ENCODE peak calls at places on chromosome 17, in five cellular contexts. D is esophagus squamous epithelium, F is RWPE2, O is OCI-LY7, L is keratinocyte. G is an unnamed sample.
A peak's percentile ranks its signal among the peaks of the same experiment; 100 is the strongest.

GRCh38 chr17:2563543-2563942 is 29.9 kb upstream of the PAFAH1B1 start:
- DNase-seq in L (no peak), D (no peak), O (no peak), F (no peak), G (no peak)

GRCh38 chr17:48594412-48595106 is 980 bp upstream of the HOXB5 start:
- DNase-seq in O (no peak), F (no peak), L (no peak), D (no peak), G (no peak)

GRCh38 chr17:72090108-72090507 is 30.7 kb upstream of the SOX9 start:
- DNase-seq in L (no peak), O (no peak), D (no peak), F (no peak), G (no peak)

GRCh38 chr17:42682400-42683384 is at the start of gene CNTNAP1:
- DNase-seq in F (no peak), O (no peak), L (no peak), D (no peak), G (no peak)

GRCh38 chr17:4789951-4790704 is 1.4 kb downstream of the GLTPD2 start:
- DNase-seq in D (peak; percentile 24), L (peak; percentile 77), F (peak; percentile 88), O (peak; percentile 90), G (peak; percentile 95)

GRCh38 chr17:40451420-40451819 is 8.2 kb downstream of the IGFBP4 start:
- DNase-seq in O (no peak), D (no peak), L (no peak), F (no peak), G (no peak)

GRCh38 chr17:4004517-4005295 is 40.5 kb upstream of the ATP2A3 start:
- DNase-seq in O (peak; percentile 72), D (no peak), L (no peak), F (no peak), G (no peak)

GRCh38 chr17:38891441-38891840 is 21.6 kb downstream of the LASP1 start:
- DNase-seq in O (no peak), L (no peak), D (no peak), F (no peak), G (no peak)

GRCh38 chr17:6505425-6506142 is 50.8 kb downstream of the PITPNM3 start:
- DNase-seq in L (no peak), O (no peak), D (no peak), F (no peak), G (no peak)

GRCh38 chr17:81396722-81397313 is 1.6 kb downstream of the BAHCC1 start:
- DNase-seq in O (no peak), F (no peak), L (no peak), D (no peak), G (no peak)

GRCh38 chr17:9002610-9003354 is 18.5 kb upstream of the NTN1 start:
- DNase-seq in D (no peak), O (no peak), L (no peak), F (no peak), G (no peak)

GRCh38 chr17:34892864-34893263 is 68.4 kb downstream of the CCT6B start:
- DNase-seq in D (no peak), L (no peak), F (no peak), O (peak; percentile 47), G (no peak)

GRCh38 chr17:28953444-28954118 is 2.3 kb upstream of the PHF12 start:
- DNase-seq in O (peak; percentile 70), D (no peak), F (no peak), L (no peak), G (no peak)

GRCh38 chr17:73432624-73433190 is 120.9 kb upstream of the CDC42EP4 start:
- DNase-seq in O (no peak), F (no peak), D (no peak), L (no peak), G (no peak)

GRCh38 chr17:21301593-21302550 is 17.4 kb downstream of the MAP2K3 start:
- DNase-seq in F (peak; percentile 72), O (no peak), L (no peak), D (no peak), G (no peak)

GRCh38 chr17:17507465-17508011 is 11.3 kb upstream of the RASD1 start:
- DNase-seq in F (peak; percentile 50), L (no peak), O (no peak), D (no peak), G (no peak)

GRCh38 chr17:42845918-42846593 is 1.7 kb downstream of the AOC2 start:
- DNase-seq in F (no peak), L (no peak), O (no peak), D (no peak), G (no peak)

GRCh38 chr17:20073056-20073979 is 64.2 kb downstream of the SPECC1 start:
- DNase-seq in F (no peak), D (no peak), O (no peak), L (no peak), G (no peak)

GRCh38 chr17:63930951-63931575 is 1.1 kb downstream of the CD79B start:
- DNase-seq in D (no peak), L (no peak), O (peak; percentile 83), F (peak; percentile 67), G (no peak)

DNA sequence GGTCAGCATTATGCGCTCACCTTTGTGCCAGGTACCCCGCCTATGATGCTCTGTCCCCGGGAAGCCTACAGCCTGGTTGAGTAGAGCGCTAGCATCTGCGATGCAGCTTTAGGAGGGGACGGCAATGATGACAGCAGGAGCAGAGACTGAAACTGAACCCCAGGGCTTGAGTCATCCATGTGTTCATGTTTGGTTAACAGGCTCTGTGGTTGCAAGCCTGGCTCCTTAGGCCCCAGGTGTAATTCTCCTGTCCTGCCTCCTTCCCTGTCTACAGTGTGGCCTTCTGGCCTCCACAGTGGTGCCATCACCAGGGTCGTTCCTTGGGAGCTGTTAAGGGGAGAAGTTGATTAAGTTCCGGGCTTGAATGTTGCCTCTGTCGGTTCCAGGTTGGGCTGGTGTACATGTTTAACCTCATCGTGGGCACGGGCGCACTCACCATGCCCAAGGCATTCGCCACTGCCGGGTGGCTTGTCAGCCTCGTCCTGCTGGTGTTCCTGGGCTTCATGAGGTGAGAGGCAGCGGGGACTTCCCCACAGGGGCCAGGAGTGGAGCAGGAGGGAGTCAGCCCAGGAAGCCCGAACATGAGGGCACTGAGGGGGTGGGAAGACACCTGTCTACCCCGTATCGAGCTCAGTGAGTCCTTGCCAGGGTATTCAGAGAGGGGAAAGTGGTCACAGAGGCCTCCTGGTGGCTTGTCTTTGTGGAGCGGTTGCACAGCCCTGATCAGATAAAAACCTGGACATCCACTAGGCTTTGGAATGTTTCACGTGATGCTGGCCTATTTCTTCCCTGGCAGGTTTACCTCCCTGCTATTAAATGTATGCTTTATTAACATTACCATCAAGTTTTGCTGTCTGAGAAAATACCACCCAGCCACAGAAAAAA is 9.2 kb upstream of the NAT9 start:
- DNase-seq in O (no peak), D (no peak), L (no peak), F (no peak), G (no peak)
- H3K27ac ChIP-seq in O (no peak overlapping the region), D (no peak overlapping the region), L (no peak overlapping the region), F (no peak overlapping the region), G (no peak overlapping the region)

DNA sequence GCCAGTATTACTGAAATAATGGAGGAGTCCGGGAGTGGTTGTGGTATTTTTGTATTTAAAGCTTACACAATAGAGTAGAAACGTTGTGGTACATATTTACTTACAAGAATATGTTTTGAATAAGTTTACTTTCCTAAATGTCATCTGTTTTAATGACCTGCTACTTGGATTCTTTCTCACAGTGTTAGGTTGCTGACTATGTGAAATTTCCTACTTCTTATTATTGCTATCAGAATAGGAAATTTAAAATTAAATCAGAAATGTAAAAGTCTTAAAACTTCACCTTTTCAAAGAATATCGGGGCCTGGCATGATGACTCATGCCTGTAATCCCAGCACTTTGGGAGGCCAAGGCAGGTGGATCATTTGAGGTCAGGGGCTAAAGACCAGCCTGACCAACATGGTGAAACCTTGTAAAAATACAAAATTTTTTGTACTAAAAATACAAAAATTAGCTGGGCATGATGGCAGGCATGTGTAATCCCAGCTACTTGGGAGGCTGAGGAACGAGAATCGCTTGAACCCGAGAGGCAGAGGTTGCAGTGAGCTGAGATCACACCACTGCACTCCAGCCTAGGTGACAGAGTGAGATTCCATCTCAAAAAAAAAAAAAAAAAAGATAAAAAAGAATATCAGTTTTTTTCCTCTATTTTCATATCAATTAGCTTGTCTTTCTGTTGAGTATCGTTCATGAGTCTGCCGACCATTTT is 77.8 kb downstream of the VMP1 start:
- DNase-seq in O (no peak), F (no peak), L (no peak), D (no peak), G (no peak)
- H3K27ac ChIP-seq in O (peak overlapping the region; percentile 90), F (peak overlapping the region; percentile 100), L (peak overlapping the region; percentile 96), D (peak overlapping the region; percentile 95), G (peak overlapping the region; percentile 99)

DNA sequence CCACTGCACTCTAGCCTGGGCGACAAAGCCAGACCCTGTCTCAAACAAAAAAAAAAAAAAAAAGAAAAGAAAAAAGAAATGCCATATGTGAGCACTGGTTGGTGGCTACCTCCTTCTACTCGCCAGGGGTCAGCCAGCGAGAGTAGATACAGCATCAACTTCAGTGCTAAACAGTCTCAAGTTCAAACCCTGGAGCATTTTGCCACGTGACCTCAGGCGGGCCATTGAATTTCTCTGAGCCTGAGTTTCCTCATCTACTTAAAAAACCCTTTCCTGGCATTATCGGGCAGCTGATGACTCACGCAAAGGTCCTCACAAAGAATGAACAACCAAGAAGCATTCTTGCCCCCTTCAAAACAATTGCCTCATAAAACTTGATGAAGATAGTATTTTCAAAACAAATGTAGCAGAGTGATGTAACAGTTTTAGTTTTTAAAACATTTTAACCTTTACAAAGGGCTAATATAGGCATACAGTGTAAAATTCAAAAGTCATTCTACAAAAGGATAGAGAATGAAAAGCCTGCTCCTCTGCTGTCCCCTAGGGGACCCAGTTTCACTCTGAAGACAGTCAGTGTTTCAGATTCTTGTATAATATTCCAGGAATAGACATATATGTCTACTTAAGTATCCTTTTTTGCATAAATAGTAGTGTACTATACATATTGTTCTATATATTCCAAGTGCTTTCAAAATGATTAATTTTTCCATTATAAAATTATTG is 28.4 kb downstream of the DNAH2 start:
- DNase-seq in D (no peak), L (no peak), F (peak; percentile 80), O (no peak), G (no peak)
- H3K27ac ChIP-seq in D (no peak overlapping the region), L (no peak overlapping the region), F (peak overlapping the region; percentile 29), O (no peak overlapping the region), G (no peak overlapping the region)

GRCh38 chr17:77322284-77322533 is 181.4 kb downstream of the SEC14L1 start:
- DNase-seq in O (no peak), F (no peak), L (no peak), D (no peak), G (no peak)

GRCh38 chr17:77322534-77323412 is 182.0 kb downstream of the SEC14L1 start:
- DNase-seq in F (peak; percentile 98), O (peak; percentile 91), D (no peak), L (peak; percentile 71), G (peak; percentile 71)

GRCh38 chr17:77324227-77324626 is 183.5 kb downstream of the SEC14L1 start:
- DNase-seq in L (no peak), F (peak; percentile 41), O (peak; percentile 37), D (no peak), G (no peak)

GRCh38 chr17:77325537-77325825 is 184.7 kb downstream of the SEC14L1 start:
- DNase-seq in D (no peak), O (no peak), L (no peak), F (no peak), G (no peak)

DNA sequence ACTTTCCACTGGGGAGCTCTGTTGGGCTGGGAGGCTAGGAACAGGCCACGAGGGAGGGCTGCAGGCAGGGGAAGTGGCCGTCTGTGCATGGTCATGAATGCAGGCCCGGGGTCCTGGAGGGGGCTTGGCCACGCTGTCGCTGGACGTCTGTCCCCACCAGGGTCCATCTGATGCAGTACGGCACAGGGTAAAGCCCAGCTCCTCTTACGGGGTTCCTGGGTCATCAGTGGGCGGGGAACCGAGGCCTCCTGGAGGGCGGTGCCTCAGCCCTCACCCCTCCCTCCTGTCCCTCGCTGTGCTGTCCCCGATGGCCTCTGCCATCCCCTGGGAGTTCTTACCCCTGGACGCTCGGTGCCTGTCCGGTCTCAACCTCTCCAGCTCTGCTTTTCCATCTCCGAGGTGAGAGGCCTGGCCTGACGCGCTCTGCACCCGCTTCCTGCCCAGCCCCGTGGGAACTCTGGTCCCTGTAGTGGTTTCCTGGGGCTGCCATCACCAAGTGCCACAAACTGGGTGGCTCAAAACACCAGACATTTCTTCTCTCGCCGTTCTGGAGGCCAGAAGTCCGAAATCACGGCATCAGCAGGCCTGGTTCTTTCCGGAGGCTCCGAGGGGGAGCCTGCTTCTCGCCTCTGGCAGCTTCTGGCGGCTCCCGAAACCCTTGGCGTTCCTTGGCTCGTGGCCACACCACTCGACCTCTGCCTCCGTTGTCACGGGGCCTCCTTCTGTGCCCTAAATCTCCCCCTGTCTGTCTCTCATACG is 182.8 kb downstream of the SEC14L1 start:
- DNase-seq in F (peak; percentile 65), D (no peak), O (peak; percentile 87), L (no peak), G (no peak)
- H3K27ac ChIP-seq in F (peak overlapping the region; percentile 98), D (peak overlapping the region; percentile 94), O (peak overlapping the region; percentile 85), L (peak overlapping the region; percentile 95), G (peak overlapping the region; percentile 94)